ENCODE peak calls at places on chromosome X, in seven cellular contexts. F is activated CD4-positive, CD25-positive, alpha-beta regulatory T cell treated with anti-CD3 and anti-CD28 coated beads, Interleukin-2, amount 50 U/mL, for 72 hours; A is NCI-H2029; P is glutamatergic neuron; C is stomach; J is GM13976; D is mesendoderm. E is an unnamed sample.

GRCh38 chrX:103797691-103798090 is 21.1 kb downstream of the PLP1 start:
- DNase-seq in C (no peak), F (no peak), A (no peak), J (no peak), P (no peak), D (no peak), E (no peak)

GRCh38 chrX:19593684-19594083 is 78.4 kb upstream of the MAP3K15 start:
- DNase-seq in A (no peak), P (no peak), J (no peak), D (peak), C (no peak), F (no peak), E (no peak)

GRCh38 chrX:72314242-72314641 is 8.5 kb upstream of the CITED1 start:
- DNase-seq in C (no peak), P (no peak), D (no peak), F (no peak), A (no peak), J (no peak), E (no peak)

GRCh38 chrX:146907391-146908240 is 93.1 kb upstream of the CXorf51A start:
- DNase-seq in P (no peak), F (no peak), A (no peak), C (no peak), D (peak), J (no peak), E (peak)

GRCh38 chrX:15988661-15989603 is 134.3 kb upstream of the AP1S2 start:
- DNase-seq in F (no peak), D (peak), C (no peak), J (no peak), P (no peak), A (no peak), E (no peak)

GRCh38 chrX:69133561-69134542 is 31.4 kb downstream of the PJA1 start:
- DNase-seq in F (no peak), C (no peak), P (peak), J (no peak), A (no peak), D (peak), E (no peak)

GRCh38 chrX:79161655-79162054 is 17.2 kb downstream of the GPR174 start:
- DNase-seq in P (no peak), D (no peak), F (no peak), J (peak), C (no peak), A (no peak), E (no peak)

GRCh38 chrX:124344246-124344645 is 2.1 kb upstream of the SH2D1A start:
- DNase-seq in P (no peak), C (no peak), D (no peak), J (no peak), A (no peak), F (no peak), E (no peak)

GRCh38 chrX:154401918-154402621 is 3.9 kb downstream of the RPL10 start:
- DNase-seq in A (peak), P (no peak), C (no peak), J (no peak), F (no peak), D (no peak), E (no peak)

GRCh38 chrX:102516314-102516936 is at the start of gene TMSB15A:
- DNase-seq in P (peak), F (peak), A (peak), C (peak), J (peak), D (peak), E (peak)

E was measured in hippocampal formation.